ENCODE peak calls at places on chromosomes 6 and 20, in four cellular contexts. W, P, J and O are unnamed samples.

GRCh38 chr6:129785756-129786135 is 75.4 kb downstream of the TMEM244 start:
- DNase-seq in W (no peak), P (no peak), J (no peak), O (no peak)

GRCh38 chr20:23096986-23097520 is 10.9 kb upstream of the CD93 start:
- DNase-seq in W (no peak), P (no peak), J (no peak), O (no peak)

GRCh38 chr20:12358006-12358654 is 440.4 kb downstream of the BTBD3 start:
- DNase-seq in W (no peak), P (no peak), J (no peak), O (no peak)

GRCh38 chr6:167893416-167893815 is 66.7 kb downstream of the AFDN start:
- DNase-seq in W (no peak), P (peak; percentile 10), J (peak; percentile 6), O (no peak)

GRCh38 chr20:37314099-37314498 is 24.6 kb downstream of the MANBAL start:
- DNase-seq in W (no peak), P (no peak), J (no peak), O (peak; percentile 62)

GRCh38 chr20:49824206-49824605 is 11.6 kb downstream of the SLC9A8 start:
- DNase-seq in W (no peak), P (no peak), J (no peak), O (no peak)

GRCh38 chr6:123802697-123803455 is 789 bp upstream of the NKAIN2 start:
- DNase-seq in W (peak; percentile 50), P (peak; percentile 22), J (peak; percentile 57), O (peak; percentile 79)

GRCh38 chr6:162532283-162533008 is 195.1 kb downstream of the PRKN start:
- DNase-seq in W (no peak), P (no peak), J (no peak), O (peak; percentile 58)

GRCh38 chr20:16262594-16262993 is 310.7 kb downstream of the KIF16B start:
- DNase-seq in W (no peak), P (no peak), J (no peak), O (no peak)

GRCh38 chr6:105645958-105646357 is 243.1 kb upstream of the PREP start:
- DNase-seq in W (no peak), P (no peak), J (no peak), O (no peak)

GRCh38 chr6:105645166-105645565 is 242.3 kb upstream of the PREP start:
- DNase-seq in W (no peak), P (no peak), J (peak; percentile 3), O (no peak)

GRCh38 chr6:105644073-105644489 is 241.2 kb upstream of the PREP start:
- DNase-seq in W (no peak), P (no peak), J (no peak), O (no peak)

GRCh38 chr6:105648276-105648675 is 245.4 kb upstream of the PREP start:
- DNase-seq in W (no peak), P (no peak), J (no peak), O (no peak)

GRCh38 chr6:105646391-105646867 is 243.5 kb upstream of the PREP start:
- DNase-seq in W (no peak), P (no peak), J (no peak), O (no peak)
- H3K4me1 ChIP-seq in W (no peaks in the 10 kb centered on the region), P (no peaks in the 10 kb centered on the region), J (peaks cover 7% of the 10 kb centered on the region), O (no peaks in the 10 kb centered on the region)

DNA sequence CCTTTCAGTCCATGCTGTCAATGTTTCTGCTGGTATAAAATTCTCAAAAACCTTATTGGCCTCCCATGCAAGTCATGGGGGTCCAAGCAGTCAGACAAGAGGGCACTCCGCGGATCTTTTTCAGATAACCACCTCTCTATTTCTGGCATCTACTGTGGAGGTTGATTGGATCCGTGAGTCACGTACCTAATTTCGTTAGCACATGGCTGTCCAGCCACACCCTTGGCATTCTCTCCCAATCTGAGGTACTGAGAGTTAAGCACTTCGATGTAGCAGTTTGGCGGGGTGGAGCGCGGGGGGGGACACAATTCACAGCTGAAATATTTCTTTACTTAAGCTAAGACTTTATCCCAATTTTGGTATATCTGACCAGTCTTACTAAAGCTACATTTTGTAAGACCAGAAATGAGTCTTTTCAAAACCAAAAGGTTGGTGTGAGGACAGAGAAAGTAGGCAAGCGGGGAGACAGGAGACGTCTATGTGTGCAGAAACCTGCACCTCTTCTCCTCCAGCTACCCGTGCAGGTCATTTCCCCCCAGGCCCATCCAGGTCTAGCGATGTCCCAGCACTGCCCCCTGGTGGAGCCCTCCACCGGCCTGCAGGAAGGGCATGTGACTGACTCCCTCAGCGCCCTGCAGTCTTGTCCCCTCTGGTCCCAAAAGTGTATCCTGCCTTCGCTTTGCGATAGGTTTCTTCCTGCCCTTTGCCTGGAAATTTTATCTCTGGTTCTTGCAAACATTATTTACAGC is 113.1 kb downstream of the ADAT2 start:
- DNase-seq in W (peak; percentile 54), P (peak; percentile 18), J (peak; percentile 16), O (peak; percentile 48)
- TF ChIP-seq ELF1 in W (no peak), P (no peak), J (no peak), O (no peak)

GRCh38 chr6:159249150-159249549 is 80.0 kb downstream of the FNDC1 start:
- DNase-seq in W (no peak), P (no peak), J (no peak), O (no peak)
- TF ChIP-seq MAX in W (no peak), P (no peak), J (no peak), O (no peak)

GRCh38 chr6:52551483-52552277 is 25.2 kb downstream of the TRAM2 start:
- DNase-seq in W (no peak), P (no peak), J (peak; percentile 77), O (peak; percentile 75)
- H3K4me1 ChIP-seq in W (peaks cover 10% of the 10 kb centered on the region), P (peaks cover 14% of the 10 kb centered on the region), J (peaks cover 81% of the 10 kb centered on the region), O (peaks cover 75% of the 10 kb centered on the region)

GRCh38 chr6:37155394-37156312 is 14.3 kb upstream of the PIM1 start:
- DNase-seq in W (peak; percentile 67), P (no peak), J (no peak), O (no peak)
- TF ChIP-seq ELF1 in W (no peak), P (no peak), J (no peak), O (no peak)

GRCh38 chr6:56551409-56552120 is 91.1 kb downstream of the DST start:
- DNase-seq in W (no peak), P (no peak), J (peak; percentile 31), O (peak; percentile 48)
- TF ChIP-seq MAX in W (no peak), P (no peak), J (no peak), O (no peak)

DNA sequence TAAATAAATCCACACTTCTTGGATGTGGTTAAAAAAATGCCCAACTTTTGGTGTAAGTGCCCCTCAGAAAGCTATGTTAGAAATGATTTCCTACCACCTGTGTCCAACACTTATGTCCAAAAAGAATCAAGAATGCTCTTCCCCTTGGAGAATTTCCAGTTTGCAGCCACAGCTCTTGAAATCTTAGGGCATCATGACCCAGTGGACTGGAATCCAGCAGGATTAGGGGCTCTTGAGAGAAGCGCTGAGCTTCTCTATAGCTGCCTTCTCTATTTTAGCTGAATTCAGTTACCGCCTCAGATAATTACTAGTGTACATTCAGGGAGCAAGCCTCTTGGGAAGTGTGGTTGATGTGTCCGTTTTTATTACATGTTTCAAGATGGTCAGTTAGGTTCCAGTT is 2.5 kb downstream of the PHACTR1 start:
- DNase-seq in W (no peak), P (no peak), J (no peak), O (no peak)
- H3K4me1 ChIP-seq in W (no peaks in the 10 kb centered on the region), P (no peaks in the 10 kb centered on the region), J (no peaks in the 10 kb centered on the region), O (no peaks in the 10 kb centered on the region)

DNA sequence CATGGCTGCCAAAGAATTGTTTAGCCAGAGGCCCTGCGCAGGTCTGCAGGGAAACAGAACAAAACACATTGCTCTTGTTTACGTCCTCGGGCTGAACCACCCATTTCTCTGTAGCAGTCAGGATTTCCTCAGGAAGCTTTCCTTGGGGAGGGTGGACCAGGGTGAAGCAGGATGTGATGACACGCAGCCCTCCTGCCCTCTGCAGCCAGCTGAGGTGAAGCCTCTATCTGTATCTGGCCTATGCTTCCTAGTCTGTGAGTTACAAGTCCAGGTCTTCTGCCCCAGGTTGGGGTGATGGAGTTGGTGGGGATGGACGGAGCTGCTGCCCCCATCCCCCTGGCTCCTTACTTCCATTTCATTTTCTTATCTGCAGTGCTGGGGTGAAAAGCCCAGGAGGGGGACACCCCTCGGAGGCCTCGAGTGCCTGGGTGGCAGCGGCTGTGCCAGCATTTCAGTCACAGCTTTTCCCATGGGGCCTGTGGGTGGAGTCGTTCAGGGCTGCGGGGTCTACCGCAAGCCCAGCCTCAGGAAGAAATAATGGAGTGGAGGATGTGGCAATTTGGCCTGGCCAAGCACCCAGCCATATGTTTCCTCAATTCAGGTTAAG is 24.9 kb downstream of the SASH1 start:
- DNase-seq in W (no peak), P (no peak), J (no peak), O (no peak)
- TF ChIP-seq ELF1 in W (no peak), P (no peak), J (no peak), O (no peak)

GRCh38 chr6:32796848-32797776 is 19.7 kb downstream of the HLA-DOB start:
- DNase-seq in W (peak; percentile 77), P (peak; percentile 31), J (peak; percentile 57), O (peak; percentile 48)
- TF ChIP-seq MAX in W (no peak), P (no peak), J (no peak), O (no peak)